ENCODE peak calls at places on chromosomes 3 and 15, in nine cellular contexts. One of them, this sample, is unnamed.

GRCh38 chr15:43232289-43232874 is 11.6 kb upstream of the EPB42 start:
- DNase-seq in mucosa of descending colon: no peak
- DNase-seq in activated T-cell treated with anti-CD3 and anti-CD28 coated beads for 4 hours: no peak
- DNase-seq in EH: no peak
- DNase-seq in dermis microvascular lymphatic vessel endothelial cell: no peak
- DNase-seq in CD8-positive, alpha-beta memory T cell: no peak
- DNase-seq in left colon: no peak
- DNase-seq in NAMALWA: no peak
- DNase-seq in C1 segment of cervical spinal cord: no peak
- DNase-seq in this sample: peak; percentile 23

GRCh38 chr3:11118181-11118682 is 36.1 kb upstream of the HRH1 start:
- DNase-seq in mucosa of descending colon: no peak
- DNase-seq in activated T-cell treated with anti-CD3 and anti-CD28 coated beads for 4 hours: no peak
- DNase-seq in EH: peak; percentile 81
- DNase-seq in dermis microvascular lymphatic vessel endothelial cell: no peak
- DNase-seq in CD8-positive, alpha-beta memory T cell: no peak
- DNase-seq in left colon: no peak
- DNase-seq in NAMALWA: no peak
- DNase-seq in C1 segment of cervical spinal cord: no peak
- DNase-seq in this sample: peak; percentile 65

GRCh38 chr3:177157492-177157891 is 39.8 kb downstream of the TBL1XR1 start:
- DNase-seq in mucosa of descending colon: no peak
- DNase-seq in activated T-cell treated with anti-CD3 and anti-CD28 coated beads for 4 hours: no peak
- DNase-seq in EH: no peak
- DNase-seq in dermis microvascular lymphatic vessel endothelial cell: no peak
- DNase-seq in CD8-positive, alpha-beta memory T cell: no peak
- DNase-seq in left colon: no peak
- DNase-seq in NAMALWA: no peak
- DNase-seq in C1 segment of cervical spinal cord: no peak
- DNase-seq in this sample: no peak

GRCh38 chr3:43215684-43216336 is 70.5 kb upstream of the SNRK start:
- DNase-seq in mucosa of descending colon: no peak
- DNase-seq in activated T-cell treated with anti-CD3 and anti-CD28 coated beads for 4 hours: no peak
- DNase-seq in EH: no peak
- DNase-seq in dermis microvascular lymphatic vessel endothelial cell: no peak
- DNase-seq in CD8-positive, alpha-beta memory T cell: peak; percentile 28
- DNase-seq in left colon: no peak
- DNase-seq in NAMALWA: peak; percentile 8
- DNase-seq in C1 segment of cervical spinal cord: no peak
- DNase-seq in this sample: no peak

GRCh38 chr3:196159952-196160804 is 51.0 kb downstream of the ZDHHC19 start:
- DNase-seq in mucosa of descending colon: peak; percentile 79
- DNase-seq in activated T-cell treated with anti-CD3 and anti-CD28 coated beads for 4 hours: no peak
- DNase-seq in EH: peak; percentile 72
- DNase-seq in dermis microvascular lymphatic vessel endothelial cell: peak; percentile 70
- DNase-seq in CD8-positive, alpha-beta memory T cell: peak; percentile 21
- DNase-seq in left colon: peak; percentile 68
- DNase-seq in NAMALWA: peak; percentile 37
- DNase-seq in C1 segment of cervical spinal cord: peak; percentile 6
- DNase-seq in this sample: peak; percentile 48

GRCh38 chr3:44995142-44995770 is 19.2 kb downstream of the EXOSC7 start:
- DNase-seq in mucosa of descending colon: no peak
- DNase-seq in activated T-cell treated with anti-CD3 and anti-CD28 coated beads for 4 hours: no peak
- DNase-seq in EH: peak; percentile 78
- DNase-seq in dermis microvascular lymphatic vessel endothelial cell: peak; percentile 81
- DNase-seq in CD8-positive, alpha-beta memory T cell: no peak
- DNase-seq in left colon: no peak
- DNase-seq in NAMALWA: no peak
- DNase-seq in C1 segment of cervical spinal cord: no peak
- DNase-seq in this sample: peak; percentile 93

GRCh38 chr3:177665122-177665808 is 468.0 kb upstream of the TBL1XR1 start:
- DNase-seq in mucosa of descending colon: no peak
- DNase-seq in activated T-cell treated with anti-CD3 and anti-CD28 coated beads for 4 hours: no peak
- DNase-seq in EH: peak; percentile 57
- DNase-seq in dermis microvascular lymphatic vessel endothelial cell: no peak
- DNase-seq in CD8-positive, alpha-beta memory T cell: no peak
- DNase-seq in left colon: no peak
- DNase-seq in NAMALWA: no peak
- DNase-seq in C1 segment of cervical spinal cord: no peak
- DNase-seq in this sample: peak; percentile 62

GRCh38 chr15:67142142-67143092 is 77.0 kb downstream of the SMAD3 start:
- DNase-seq in mucosa of descending colon: peak; percentile 31
- DNase-seq in activated T-cell treated with anti-CD3 and anti-CD28 coated beads for 4 hours: no peak
- DNase-seq in EH: peak; percentile 87
- DNase-seq in dermis microvascular lymphatic vessel endothelial cell: peak; percentile 82
- DNase-seq in CD8-positive, alpha-beta memory T cell: no peak
- DNase-seq in left colon: no peak
- DNase-seq in NAMALWA: no peak
- DNase-seq in C1 segment of cervical spinal cord: no peak
- DNase-seq in this sample: peak; percentile 69

GRCh38 chr3:171457263-171458055 is 2.7 kb downstream of the TNIK start:
- DNase-seq in mucosa of descending colon: peak; percentile 50
- DNase-seq in activated T-cell treated with anti-CD3 and anti-CD28 coated beads for 4 hours: no peak
- DNase-seq in EH: no peak
- DNase-seq in dermis microvascular lymphatic vessel endothelial cell: no peak
- DNase-seq in CD8-positive, alpha-beta memory T cell: peak; percentile 10
- DNase-seq in left colon: peak; percentile 41
- DNase-seq in NAMALWA: no peak
- DNase-seq in C1 segment of cervical spinal cord: no peak
- DNase-seq in this sample: no peak

GRCh38 chr3:188348445-188349244 is 194.7 kb downstream of the LPP start:
- DNase-seq in mucosa of descending colon: no peak
- DNase-seq in activated T-cell treated with anti-CD3 and anti-CD28 coated beads for 4 hours: no peak
- DNase-seq in EH: peak; percentile 95
- DNase-seq in dermis microvascular lymphatic vessel endothelial cell: peak; percentile 80
- DNase-seq in CD8-positive, alpha-beta memory T cell: no peak
- DNase-seq in left colon: no peak
- DNase-seq in NAMALWA: no peak
- DNase-seq in C1 segment of cervical spinal cord: no peak
- DNase-seq in this sample: peak; percentile 90

GRCh38 chr3:63914312-63914711 is 2.1 kb upstream of the SCAANT1 start:
- DNase-seq in mucosa of descending colon: no peak
- DNase-seq in activated T-cell treated with anti-CD3 and anti-CD28 coated beads for 4 hours: no peak
- DNase-seq in EH: peak; percentile 58
- DNase-seq in dermis microvascular lymphatic vessel endothelial cell: peak; percentile 12
- DNase-seq in CD8-positive, alpha-beta memory T cell: no peak
- DNase-seq in left colon: peak; percentile 43
- DNase-seq in NAMALWA: no peak
- DNase-seq in C1 segment of cervical spinal cord: no peak
- DNase-seq in this sample: peak; percentile 75

GRCh38 chr15:92820233-92821021 is 79.7 kb upstream of the CHD2 start:
- DNase-seq in mucosa of descending colon: peak; percentile 95
- DNase-seq in activated T-cell treated with anti-CD3 and anti-CD28 coated beads for 4 hours: peak; percentile 78
- DNase-seq in EH: peak; percentile 91
- DNase-seq in dermis microvascular lymphatic vessel endothelial cell: peak; percentile 91
- DNase-seq in CD8-positive, alpha-beta memory T cell: peak; percentile 90
- DNase-seq in left colon: peak; percentile 92
- DNase-seq in NAMALWA: peak; percentile 92
- DNase-seq in C1 segment of cervical spinal cord: peak; percentile 92
- DNase-seq in this sample: peak; percentile 98

GRCh38 chr15:75693501-75694240 is 19.0 kb downstream of the CSPG4 start:
- DNase-seq in mucosa of descending colon: peak; percentile 52
- DNase-seq in activated T-cell treated with anti-CD3 and anti-CD28 coated beads for 4 hours: no peak
- DNase-seq in EH: peak; percentile 82
- DNase-seq in dermis microvascular lymphatic vessel endothelial cell: peak; percentile 86
- DNase-seq in CD8-positive, alpha-beta memory T cell: no peak
- DNase-seq in left colon: no peak
- DNase-seq in NAMALWA: no peak
- DNase-seq in C1 segment of cervical spinal cord: no peak
- DNase-seq in this sample: peak; percentile 55

GRCh38 chr3:29764059-29764458 is 483.2 kb downstream of the RBMS3 start:
- DNase-seq in mucosa of descending colon: no peak
- DNase-seq in activated T-cell treated with anti-CD3 and anti-CD28 coated beads for 4 hours: no peak
- DNase-seq in EH: peak; percentile 62
- DNase-seq in dermis microvascular lymphatic vessel endothelial cell: peak; percentile 26
- DNase-seq in CD8-positive, alpha-beta memory T cell: no peak
- DNase-seq in left colon: no peak
- DNase-seq in NAMALWA: no peak
- DNase-seq in C1 segment of cervical spinal cord: no peak
- DNase-seq in this sample: peak; percentile 80

GRCh38 chr15:89778861-89779260 is 2.7 kb downstream of the MESP2 start:
- DNase-seq in mucosa of descending colon: peak; percentile 35
- DNase-seq in activated T-cell treated with anti-CD3 and anti-CD28 coated beads for 4 hours: no peak
- DNase-seq in EH: no peak
- DNase-seq in dermis microvascular lymphatic vessel endothelial cell: no peak
- DNase-seq in CD8-positive, alpha-beta memory T cell: no peak
- DNase-seq in left colon: no peak
- DNase-seq in NAMALWA: no peak
- DNase-seq in C1 segment of cervical spinal cord: no peak
- DNase-seq in this sample: no peak

GRCh38 chr15:86489992-86490391 is 410.3 kb downstream of the AGBL1 start:
- DNase-seq in mucosa of descending colon: no peak
- DNase-seq in activated T-cell treated with anti-CD3 and anti-CD28 coated beads for 4 hours: no peak
- DNase-seq in EH: no peak
- DNase-seq in dermis microvascular lymphatic vessel endothelial cell: no peak
- DNase-seq in CD8-positive, alpha-beta memory T cell: no peak
- DNase-seq in left colon: no peak
- DNase-seq in NAMALWA: no peak
- DNase-seq in C1 segment of cervical spinal cord: no peak
- DNase-seq in this sample: no peak

GRCh38 chr3:42544492-42545283 is 37.1 kb downstream of the SEC22C start:
- DNase-seq in mucosa of descending colon: peak; percentile 73
- DNase-seq in activated T-cell treated with anti-CD3 and anti-CD28 coated beads for 4 hours: no peak
- DNase-seq in EH: peak; percentile 19
- DNase-seq in dermis microvascular lymphatic vessel endothelial cell: peak; percentile 33
- DNase-seq in CD8-positive, alpha-beta memory T cell: no peak
- DNase-seq in left colon: peak; percentile 80
- DNase-seq in NAMALWA: no peak
- DNase-seq in C1 segment of cervical spinal cord: no peak
- DNase-seq in this sample: peak; percentile 4

GRCh38 chr15:85582719-85583089 is 202.3 kb downstream of the AKAP13 start:
- DNase-seq in mucosa of descending colon: peak; percentile 75
- DNase-seq in activated T-cell treated with anti-CD3 and anti-CD28 coated beads for 4 hours: peak; percentile 38
- DNase-seq in EH: no peak
- DNase-seq in dermis microvascular lymphatic vessel endothelial cell: peak; percentile 98
- DNase-seq in CD8-positive, alpha-beta memory T cell: peak; percentile 59
- DNase-seq in left colon: peak; percentile 68
- DNase-seq in NAMALWA: peak; percentile 81
- DNase-seq in C1 segment of cervical spinal cord: peak; percentile 19
- DNase-seq in this sample: no peak

GRCh38 chr3:128236667-128237066 is 83.4 kb downstream of the EEFSEC start:
- DNase-seq in mucosa of descending colon: no peak
- DNase-seq in activated T-cell treated with anti-CD3 and anti-CD28 coated beads for 4 hours: no peak
- DNase-seq in EH: no peak
- DNase-seq in dermis microvascular lymphatic vessel endothelial cell: no peak
- DNase-seq in CD8-positive, alpha-beta memory T cell: no peak
- DNase-seq in left colon: no peak
- DNase-seq in NAMALWA: no peak
- DNase-seq in C1 segment of cervical spinal cord: no peak
- DNase-seq in this sample: no peak

GRCh38 chr15:79994651-79995050 is 23.7 kb upstream of the BCL2A1 start:
- DNase-seq in mucosa of descending colon: no peak
- DNase-seq in activated T-cell treated with anti-CD3 and anti-CD28 coated beads for 4 hours: no peak
- DNase-seq in EH: peak; percentile 64
- DNase-seq in dermis microvascular lymphatic vessel endothelial cell: no peak
- DNase-seq in CD8-positive, alpha-beta memory T cell: no peak
- DNase-seq in left colon: no peak
- DNase-seq in NAMALWA: no peak
- DNase-seq in C1 segment of cervical spinal cord: no peak
- DNase-seq in this sample: peak; percentile 26

GRCh38 chr15:31338318-31338878 is 11.8 kb downstream of the KLF13 start:
- DNase-seq in mucosa of descending colon: peak; percentile 72
- DNase-seq in activated T-cell treated with anti-CD3 and anti-CD28 coated beads for 4 hours: no peak
- DNase-seq in EH: no peak
- DNase-seq in dermis microvascular lymphatic vessel endothelial cell: no peak
- DNase-seq in CD8-positive, alpha-beta memory T cell: no peak
- DNase-seq in left colon: no peak
- DNase-seq in NAMALWA: peak; percentile 81
- DNase-seq in C1 segment of cervical spinal cord: peak; percentile 69
- DNase-seq in this sample: no peak

GRCh38 chr15:71662306-71662705 is 148.0 kb upstream of the NR2E3 start:
- DNase-seq in mucosa of descending colon: no peak
- DNase-seq in activated T-cell treated with anti-CD3 and anti-CD28 coated beads for 4 hours: no peak
- DNase-seq in EH: no peak
- DNase-seq in dermis microvascular lymphatic vessel endothelial cell: peak; percentile 84
- DNase-seq in CD8-positive, alpha-beta memory T cell: no peak
- DNase-seq in left colon: no peak
- DNase-seq in NAMALWA: no peak
- DNase-seq in C1 segment of cervical spinal cord: no peak
- DNase-seq in this sample: no peak

GRCh38 chr3:72290859-72291641 is 506.1 kb upstream of the PROK2 start:
- DNase-seq in mucosa of descending colon: no peak
- DNase-seq in activated T-cell treated with anti-CD3 and anti-CD28 coated beads for 4 hours: no peak
- DNase-seq in EH: no peak
- DNase-seq in dermis microvascular lymphatic vessel endothelial cell: no peak
- DNase-seq in CD8-positive, alpha-beta memory T cell: no peak
- DNase-seq in left colon: no peak
- DNase-seq in NAMALWA: no peak
- DNase-seq in C1 segment of cervical spinal cord: no peak
- DNase-seq in this sample: no peak

GRCh38 chr3:42556089-42556632 is 25.6 kb downstream of the SEC22C start:
- DNase-seq in mucosa of descending colon: no peak
- DNase-seq in activated T-cell treated with anti-CD3 and anti-CD28 coated beads for 4 hours: no peak
- DNase-seq in EH: no peak
- DNase-seq in dermis microvascular lymphatic vessel endothelial cell: peak; percentile 54
- DNase-seq in CD8-positive, alpha-beta memory T cell: peak; percentile 62
- DNase-seq in left colon: no peak
- DNase-seq in NAMALWA: no peak
- DNase-seq in C1 segment of cervical spinal cord: no peak
- DNase-seq in this sample: no peak

GRCh38 chr3:129330413-129330812 is 51.7 kb downstream of the HMCES start:
- DNase-seq in mucosa of descending colon: peak; percentile 3
- DNase-seq in activated T-cell treated with anti-CD3 and anti-CD28 coated beads for 4 hours: no peak
- DNase-seq in EH: no peak
- DNase-seq in dermis microvascular lymphatic vessel endothelial cell: no peak
- DNase-seq in CD8-positive, alpha-beta memory T cell: no peak
- DNase-seq in left colon: no peak
- DNase-seq in NAMALWA: no peak
- DNase-seq in C1 segment of cervical spinal cord: no peak
- DNase-seq in this sample: no peak

GRCh38 chr3:46080124-46080991 is 53.1 kb upstream of the XCR1 start:
- DNase-seq in mucosa of descending colon: no peak
- DNase-seq in activated T-cell treated with anti-CD3 and anti-CD28 coated beads for 4 hours: no peak
- DNase-seq in EH: peak; percentile 56
- DNase-seq in dermis microvascular lymphatic vessel endothelial cell: no peak
- DNase-seq in CD8-positive, alpha-beta memory T cell: no peak
- DNase-seq in left colon: no peak
- DNase-seq in NAMALWA: no peak
- DNase-seq in C1 segment of cervical spinal cord: no peak
- DNase-seq in this sample: no peak

GRCh38 chr15:43406808-43407207 is 35.9 kb downstream of the TUBGCP4 start:
- DNase-seq in mucosa of descending colon: no peak
- DNase-seq in activated T-cell treated with anti-CD3 and anti-CD28 coated beads for 4 hours: no peak
- DNase-seq in EH: no peak
- DNase-seq in dermis microvascular lymphatic vessel endothelial cell: no peak
- DNase-seq in CD8-positive, alpha-beta memory T cell: no peak
- DNase-seq in left colon: no peak
- DNase-seq in NAMALWA: no peak
- DNase-seq in C1 segment of cervical spinal cord: no peak
- DNase-seq in this sample: no peak

GRCh38 chr3:94028093-94028837 is at the start of gene STX19:
- DNase-seq in mucosa of descending colon: no peak
- DNase-seq in activated T-cell treated with anti-CD3 and anti-CD28 coated beads for 4 hours: no peak
- DNase-seq in EH: no peak
- DNase-seq in dermis microvascular lymphatic vessel endothelial cell: no peak
- DNase-seq in CD8-positive, alpha-beta memory T cell: no peak
- DNase-seq in left colon: no peak
- DNase-seq in NAMALWA: no peak
- DNase-seq in C1 segment of cervical spinal cord: no peak
- DNase-seq in this sample: no peak

GRCh38 chr3:194475978-194476377 is 10.8 kb downstream of the ATP13A3 start:
- DNase-seq in mucosa of descending colon: no peak
- DNase-seq in activated T-cell treated with anti-CD3 and anti-CD28 coated beads for 4 hours: no peak
- DNase-seq in EH: no peak
- DNase-seq in dermis microvascular lymphatic vessel endothelial cell: peak; percentile 32
- DNase-seq in CD8-positive, alpha-beta memory T cell: no peak
- DNase-seq in left colon: no peak
- DNase-seq in NAMALWA: no peak
- DNase-seq in C1 segment of cervical spinal cord: no peak
- DNase-seq in this sample: no peak

GRCh38 chr15:33994005-33994615 is 25.8 kb downstream of the CHRM5 start:
- DNase-seq in mucosa of descending colon: no peak
- DNase-seq in activated T-cell treated with anti-CD3 and anti-CD28 coated beads for 4 hours: no peak
- DNase-seq in EH: peak; percentile 42
- DNase-seq in dermis microvascular lymphatic vessel endothelial cell: peak; percentile 52
- DNase-seq in CD8-positive, alpha-beta memory T cell: no peak
- DNase-seq in left colon: no peak
- DNase-seq in NAMALWA: peak; percentile 61
- DNase-seq in C1 segment of cervical spinal cord: no peak
- DNase-seq in this sample: peak; percentile 57

GRCh38 chr3:28171962-28172361 is 69.5 kb upstream of the CMC1 start:
- DNase-seq in mucosa of descending colon: no peak
- DNase-seq in activated T-cell treated with anti-CD3 and anti-CD28 coated beads for 4 hours: no peak
- DNase-seq in EH: no peak
- DNase-seq in dermis microvascular lymphatic vessel endothelial cell: no peak
- DNase-seq in CD8-positive, alpha-beta memory T cell: peak; percentile 17
- DNase-seq in left colon: no peak
- DNase-seq in NAMALWA: peak; percentile 18
- DNase-seq in C1 segment of cervical spinal cord: no peak
- DNase-seq in this sample: no peak